ENCODE peak calls at places on chromosomes 6 and 20, in seven cellular contexts. F is effector memory CD4-positive, alpha-beta T cell; K is A549; V is left lobe of liver; L is IMR-90; T is NCI-H748 treated with DMSO at 0.1 percent for 48 hours; D is anterior cingulate cortex. Y is an unnamed sample.

GRCh38 chr20:41476013-41476441 is 109.4 kb upstream of the EMILIN3 start:
- DNase-seq in T (peak; percentile 58), V (no peak), K (peak; percentile 42), L (peak; percentile 68), D (no peak), F (no peak), Y (peak; percentile 80)

GRCh38 chr6:29908710-29909109 is 33.6 kb upstream of the HLA-A start:
- DNase-seq in D (no peak), V (no peak), K (no peak), T (no peak), F (no peak), L (no peak), Y (no peak)

GRCh38 chr6:54847799-54848597 is 1.4 kb downstream of the FAM83B start:
- DNase-seq in D (no peak), K (no peak), L (peak; percentile 74), T (no peak), V (no peak), F (no peak), Y (no peak)

GRCh38 chr20:38114353-38114791 is 50.7 kb downstream of the TGM2 start:
- DNase-seq in F (no peak), L (peak; percentile 67), D (no peak), T (no peak), V (peak; percentile 30), K (peak; percentile 47), Y (peak; percentile 22)

GRCh38 chr6:27591660-27592059 is 118.8 kb upstream of the ZNF184 start:
- DNase-seq in K (peak; percentile 74), L (peak; percentile 52), T (peak; percentile 78), F (no peak), V (no peak), D (no peak), Y (no peak)

GRCh38 chr6:131035582-131035981 is 27.5 kb downstream of the EPB41L2 start:
- DNase-seq in D (no peak), T (no peak), V (no peak), K (no peak), F (no peak), L (no peak), Y (no peak)

GRCh38 chr6:161256390-161256789 is 17.5 kb downstream of the AGPAT4 start:
- DNase-seq in D (no peak), K (no peak), F (no peak), T (no peak), V (no peak), L (no peak), Y (no peak)

GRCh38 chr20:57308451-57309410 is 20.9 kb upstream of the SPO11 start:
- DNase-seq in F (no peak), K (no peak), T (no peak), V (no peak), L (no peak), D (no peak), Y (no peak)

GRCh38 chr20:20051767-20052073 is 546 bp downstream of the CRNKL1 start:
- DNase-seq in L (no peak), K (no peak), D (no peak), T (no peak), F (no peak), V (no peak), Y (no peak)

GRCh38 chr6:71473908-71474307 is 185.3 kb downstream of the OGFRL1 start:
- DNase-seq in T (no peak), L (peak; percentile 97), V (no peak), F (no peak), K (peak; percentile 43), D (no peak), Y (peak; percentile 78)

GRCh38 chr6:31769684-31770371 is 7.3 kb downstream of the VWA7 start:
- DNase-seq in F (peak; percentile 69), V (peak; percentile 87), T (peak; percentile 63), K (peak; percentile 68), L (peak; percentile 31), D (no peak), Y (no peak)

GRCh38 chr6:90008908-90009501 is 114.7 kb downstream of the GJA10 start:
- DNase-seq in D (no peak), L (peak; percentile 68), V (no peak), F (no peak), T (no peak), K (no peak), Y (no peak)

GRCh38 chr6:140039343-140039742 is 664.9 kb upstream of the CITED2 start:
- DNase-seq in L (no peak), D (no peak), F (no peak), K (no peak), V (no peak), T (no peak), Y (no peak)

GRCh38 chr6:106223300-106223930 is 102.1 kb downstream of the ATG5 start:
- DNase-seq in L (peak; percentile 79), D (no peak), V (no peak), T (peak; percentile 47), K (peak; percentile 76), F (peak; percentile 34), Y (no peak)

GRCh38 chr20:35180266-35180665 is 8.4 kb downstream of the PROCR start:
- DNase-seq in F (no peak), L (no peak), K (no peak), V (no peak), T (no peak), D (no peak), Y (no peak)

GRCh38 chr20:57809661-57810172 is 99.9 kb upstream of the PMEPA1 start:
- DNase-seq in D (no peak), V (no peak), K (peak; percentile 31), F (no peak), T (no peak), L (no peak), Y (no peak)

GRCh38 chr20:56574531-56575142 is 41.6 kb downstream of the FAM209B start:
- DNase-seq in L (no peak), K (no peak), F (no peak), V (no peak), D (no peak), T (no peak), Y (no peak)

GRCh38 chr6:151179321-151179720 is 60.4 kb upstream of the AKAP12 start:
- DNase-seq in T (no peak), D (no peak), L (peak; percentile 80), F (no peak), K (no peak), V (no peak), Y (peak; percentile 45)

GRCh38 chr6:149060985-149061760 is 256.3 kb upstream of the TAB2 start:
- DNase-seq in V (no peak), L (peak; percentile 70), F (no peak), D (no peak), T (peak; percentile 96), K (peak; percentile 49), Y (no peak)

GRCh38 chr20:44997171-44997570 is 30.9 kb downstream of the STK4 start:
- DNase-seq in L (no peak), V (no peak), T (no peak), D (no peak), F (no peak), K (no peak), Y (no peak)

GRCh38 chr20:52209154-52209571 is 17.6 kb upstream of the ZFP64 start:
- DNase-seq in L (no peak), K (no peak), T (no peak), V (no peak), D (no peak), F (no peak), Y (no peak)